ENCODE peak calls at places on chromosomes 5 and 9, in five cellular contexts. S is PC-9; Q is AG04450; G is CD8-positive, alpha-beta T cell; Z is stomach. B is an unnamed sample. For H3K9me3, the result is how much of the 10 kb centered on the place peaks cover.

GRCh38 chr5:113122053-113122452 is 145.5 kb downstream of the DCP2 start:
- DNase-seq in S (no peak), Q (peak), G (no peak), Z (no peak), B (no peak)

GRCh38 chr9:114108016-114108833 is 9.1 kb upstream of the KIF12 start:
- DNase-seq in S (peak), Q (peak), G (peak), Z (peak), B (peak)

GRCh38 chr9:129867138-129868032 is 32.1 kb downstream of the USP20 start:
- DNase-seq in S (no peak), Q (no peak), G (no peak), Z (no peak), B (no peak)

GRCh38 chr5:1568201-1568979 is 44.6 kb upstream of the LPCAT1 start:
- DNase-seq in S (peak), Q (peak), G (no peak), Z (no peak), B (no peak)

GRCh38 chr5:111016801-111017200 is 54.7 kb upstream of the TSLP start:
- DNase-seq in S (no peak), Q (peak), G (no peak), Z (no peak), B (no peak)

GRCh38 chr5:137075163-137075970 is 423.8 kb downstream of the SPOCK1 start:
- DNase-seq in S (peak), Q (no peak), G (no peak), Z (peak), B (peak)

GRCh38 chr5:169803077-169803981 is 166.3 kb downstream of the DOCK2 start:
- DNase-seq in S (no peak), Q (peak), G (no peak), Z (no peak), B (no peak)

GRCh38 chr9:99873943-99874584 is 32.4 kb upstream of the STX17 start:
- DNase-seq in S (no peak), Q (no peak), G (no peak), Z (no peak), B (no peak)

GRCh38 chr9:127946728-127947127 is 9.1 kb upstream of the DPM2 start:
- DNase-seq in S (no peak), Q (no peak), G (no peak), Z (no peak), B (peak)

GRCh38 chr9:91837982-91838731 is 111.9 kb downstream of the ROR2 start:
- DNase-seq in S (peak), Q (no peak), G (no peak), Z (peak), B (peak)

DNA sequence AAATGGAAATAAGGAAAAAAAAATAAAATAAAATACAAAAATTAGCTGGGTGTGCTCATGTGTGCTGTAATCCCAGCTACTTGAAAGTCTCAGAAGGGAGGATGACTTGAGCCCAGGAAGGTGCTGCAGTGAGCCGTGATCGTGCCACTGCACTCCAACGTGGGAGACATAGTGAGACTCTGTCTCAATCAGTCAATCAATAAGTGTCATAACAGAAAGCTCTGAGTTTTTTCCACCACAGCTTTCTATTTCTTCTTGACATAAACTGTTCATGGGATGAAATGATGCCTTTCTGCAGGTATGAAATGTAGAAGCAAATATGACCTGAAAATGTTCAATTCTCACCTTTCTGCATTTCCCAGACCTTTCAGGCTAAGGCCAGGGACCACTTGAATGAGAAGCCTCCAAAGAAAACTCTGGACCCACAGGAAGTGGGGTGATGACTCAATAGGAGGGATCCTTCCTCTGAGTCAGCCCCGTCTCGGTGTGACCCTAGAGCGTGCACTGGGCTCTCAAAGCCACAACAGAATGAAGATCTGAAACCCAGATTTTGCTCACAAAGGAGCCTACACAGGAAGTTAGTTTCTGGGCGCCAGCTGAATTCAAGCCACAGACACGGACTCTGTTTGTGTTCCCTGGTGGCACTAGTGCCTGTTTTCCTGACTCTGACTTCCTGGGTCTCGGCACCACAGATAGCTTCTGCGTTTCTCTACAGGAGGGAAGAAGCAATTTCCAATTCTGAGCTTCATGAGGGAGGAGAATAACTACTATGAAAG is 62.0 kb downstream of the ANKH start:
- DNase-seq in S (peak), Q (peak), G (peak), Z (peak), B (no peak)
- H3K27ac ChIP-seq in S (peak), Q (peak), G (no peak), Z (peak), B (peak)

DNA sequence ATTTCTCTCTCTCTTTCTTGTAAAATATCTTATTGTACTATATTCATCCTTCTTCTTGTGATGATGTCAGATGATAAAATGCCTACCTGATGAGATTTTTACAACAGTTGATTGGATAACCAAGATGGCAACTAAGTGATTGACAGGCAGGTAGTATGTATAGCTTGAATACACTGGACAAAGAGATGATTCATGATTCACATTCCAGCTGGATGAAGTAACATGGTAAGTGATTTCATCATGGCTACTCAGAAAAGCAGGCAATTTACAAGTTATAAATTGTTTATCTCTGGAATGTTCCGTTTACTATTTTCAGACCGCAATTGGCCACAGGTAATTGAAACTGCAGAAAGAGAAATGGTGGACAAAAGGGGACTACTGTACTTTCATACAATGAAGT is 1471.7 kb upstream of the C9orf72 start:
- DNase-seq in S (no peak), Q (no peak), G (no peak), Z (no peak), B (no peak)
- H3K9me3 ChIP-seq in S (under half), Q (under half), G (under half), Z (under half), B (under half)

GRCh38 chr5:180331647-180331950 is 21.5 kb downstream of the GFPT2 start:
- DNase-seq in S (no peak), Q (no peak), G (no peak), Z (no peak), B (no peak)
- H3K27ac ChIP-seq in S (peak), Q (peak), G (no peak), Z (peak), B (no peak)

DNA sequence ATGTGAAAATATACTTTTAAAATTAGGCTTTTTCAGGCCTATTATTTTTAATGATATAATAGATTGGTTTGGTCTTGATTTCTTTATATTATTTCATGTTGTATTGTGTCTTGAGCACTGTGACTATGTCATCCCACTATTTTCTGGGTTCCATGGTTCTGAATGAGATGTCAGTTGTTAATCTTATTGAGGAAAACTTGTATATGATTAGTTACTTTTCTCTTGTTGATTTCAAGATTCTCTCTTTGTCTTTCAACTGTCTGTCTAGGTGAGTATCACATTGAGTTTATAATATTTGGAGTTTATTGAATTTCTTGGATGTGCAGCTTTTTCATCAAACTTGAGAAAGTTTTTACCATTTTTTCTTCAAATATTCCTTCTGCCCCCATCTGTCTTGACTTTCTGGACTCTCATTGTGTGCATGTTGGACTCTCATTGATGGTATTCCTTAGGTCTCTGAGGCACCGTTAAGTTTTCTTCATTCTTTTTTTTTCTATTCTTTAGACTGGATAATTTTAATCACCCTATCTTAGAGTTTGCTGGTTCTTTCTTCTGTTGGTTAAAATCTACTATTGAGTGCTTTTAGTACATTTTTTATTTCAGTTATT is 175.8 kb downstream of the TMEM167A start:
- DNase-seq in S (no peak), Q (no peak), G (no peak), Z (no peak), B (no peak)
- H3K9me3 ChIP-seq in S (under half), Q (under half), G (under half), Z (under half), B (under half)

DNA sequence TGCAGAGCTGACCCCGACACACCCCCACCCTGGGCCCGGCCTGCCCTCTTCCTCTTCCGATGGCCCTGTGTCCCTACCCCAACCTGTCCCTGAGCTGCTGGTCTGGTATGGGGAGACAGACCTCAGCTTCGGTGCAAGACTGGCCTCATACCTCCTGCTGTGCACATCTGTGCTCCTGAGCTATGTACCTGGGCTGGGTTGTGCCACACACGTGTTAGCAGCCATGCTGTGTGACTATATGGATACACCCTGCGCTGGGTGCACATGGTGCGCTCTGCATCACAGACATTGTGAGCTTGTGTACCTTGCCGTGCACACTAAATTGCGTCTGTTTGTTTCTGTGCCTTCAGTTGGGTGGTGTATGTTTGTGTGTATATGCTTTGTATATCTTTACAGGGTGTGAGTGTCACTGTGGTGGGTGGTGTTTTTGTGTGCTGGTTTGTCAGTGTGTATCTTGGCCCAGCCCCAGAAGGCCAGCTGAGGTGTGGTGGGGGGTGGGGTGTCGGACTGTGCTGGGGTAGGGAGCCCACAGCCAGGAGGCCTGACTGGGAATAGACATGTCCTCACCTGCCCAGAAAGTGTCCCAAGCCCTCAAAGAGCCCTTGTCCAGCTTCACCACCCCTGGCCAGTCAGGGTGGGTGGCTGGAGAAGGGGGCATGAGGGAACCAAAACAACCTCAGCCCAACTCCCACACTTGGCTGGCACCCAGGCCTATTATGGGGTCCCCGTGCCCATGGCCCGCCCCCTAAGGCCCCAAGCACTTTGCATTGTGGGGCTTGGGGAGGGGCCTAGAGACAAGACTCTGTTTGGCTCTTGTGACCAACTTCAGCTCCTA is 56.6 kb upstream of the PSD2 start:
- DNase-seq in S (no peak), Q (no peak), G (no peak), Z (peak), B (no peak)
- H3K27ac ChIP-seq in S (no peak), Q (no peak), G (no peak), Z (no peak), B (no peak)

GRCh38 chr5:166200532-166200931 is 2090.9 kb upstream of the WWC1 start:
- DNase-seq in S (no peak), Q (no peak), G (no peak), Z (no peak), B (no peak)
- H3K9me3 ChIP-seq in S (under half), Q (under half), G (under half), Z (under half), B (under half)

GRCh38 chr9:94911986-94912635 is 185.6 kb downstream of the AOPEP start:
- DNase-seq in S (no peak), Q (no peak), G (no peak), Z (no peak), B (no peak)
- H3K27ac ChIP-seq in S (peak), Q (peak), G (no peak), Z (peak), B (peak)

B was measured in left lung.